ENCODE peak calls at places on chromosomes 1 and 21, in nine cellular contexts. X is K562, D is breast epithelium, P is HL-60, R is stomach, E is esophagus muscularis mucosa, F is suprapubic skin, Q is transverse colon, Z is GM23338. S is an unnamed sample.

GRCh38 chr1:156999596-157000320 is 45.8 kb downstream of the ARHGEF11 start:
- DNase-seq in Q (no peak), D (no peak), X (no peak), R (no peak), Z (no peak), E (no peak), P (no peak), F (no peak), S (no peak)

GRCh38 chr1:214107322-214108096 is 119.7 kb downstream of the PROX1 start:
- DNase-seq in E (no peak), P (no peak), D (no peak), F (no peak), X (no peak), Z (peak), Q (no peak), R (peak), S (peak)

GRCh38 chr1:236103646-236104218 is 38.6 kb upstream of the GPR137B start:
- DNase-seq in Z (peak), X (peak), D (no peak), F (no peak), E (no peak), P (peak), R (peak), Q (peak), S (no peak)

GRCh38 chr21:33658919-33659318 is 16.6 kb downstream of the ITSN1 start:
- DNase-seq in F (no peak), P (no peak), D (no peak), R (no peak), X (no peak), Z (no peak), E (no peak), Q (no peak), S (no peak)

GRCh38 chr1:200139661-200140250 is 112.2 kb downstream of the NR5A2 start:
- DNase-seq in P (peak), Z (peak), Q (no peak), E (no peak), R (no peak), D (no peak), F (no peak), X (peak), S (no peak)

GRCh38 chr1:63787875-63788274 is 14.1 kb downstream of the ROR1 start:
- DNase-seq in D (no peak), Z (no peak), X (no peak), F (no peak), R (peak), E (peak), Q (no peak), P (no peak), S (no peak)

GRCh38 chr1:20375563-20375962 is 84.9 kb downstream of the VWA5B1 start:
- DNase-seq in Z (no peak), P (no peak), Q (no peak), R (no peak), D (no peak), X (no peak), F (no peak), E (no peak), S (no peak)

GRCh38 chr1:174428033-174428432 is 19.7 kb upstream of the GPR52 start:
- DNase-seq in Q (no peak), R (no peak), X (peak), D (no peak), P (no peak), F (no peak), E (no peak), Z (no peak), S (no peak)

GRCh38 chr1:170377011-170377410 is 155.0 kb upstream of the GORAB start:
- DNase-seq in R (no peak), P (no peak), F (no peak), D (no peak), Z (no peak), Q (no peak), X (no peak), E (no peak), S (no peak)

GRCh38 chr1:154272999-154273563 is 652 bp downstream of the HAX1 start:
- DNase-seq in D (no peak), Q (no peak), F (no peak), X (no peak), E (no peak), R (no peak), Z (peak), P (no peak), S (no peak)

GRCh38 chr1:235411489-235412486 is 44.6 kb downstream of the TBCE start:
- DNase-seq in D (no peak), E (no peak), X (peak), F (no peak), R (peak), Z (peak), Q (peak), P (no peak), S (no peak)

GRCh38 chr1:109304221-109304915 is 2.4 kb downstream of the MYBPHL start:
- DNase-seq in Z (no peak), E (no peak), P (no peak), R (no peak), F (no peak), X (no peak), D (no peak), Q (no peak), S (no peak)

GRCh38 chr1:44826375-44827196 is 16.5 kb downstream of the PTCH2 start:
- DNase-seq in P (peak), F (peak), X (peak), R (no peak), D (no peak), Z (no peak), E (no peak), Q (peak), S (peak)

GRCh38 chr1:39943471-39944290 is 11.3 kb upstream of the MFSD2A start:
- DNase-seq in Q (no peak), F (no peak), X (no peak), Z (no peak), P (no peak), D (no peak), E (no peak), R (no peak), S (no peak)

GRCh38 chr1:29851666-29852065 is 615.3 kb downstream of the PTPRU start:
- DNase-seq in D (no peak), R (no peak), E (no peak), P (no peak), Z (no peak), F (no peak), X (no peak), Q (no peak), S (no peak)

GRCh38 chr1:40339420-40340323 is 22.6 kb upstream of the COL9A2 start:
- DNase-seq in Q (no peak), Z (no peak), E (no peak), R (no peak), F (no peak), P (peak), D (no peak), X (peak), S (no peak)

GRCh38 chr1:167666416-167666815 is 36.4 kb downstream of the RCSD1 start:
- DNase-seq in Z (no peak), Q (no peak), F (no peak), D (no peak), P (no peak), E (no peak), R (no peak), X (no peak), S (no peak)

GRCh38 chr1:86155061-86155806 is 1.3 kb downstream of the COL24A1 start:
- DNase-seq in E (no peak), Q (no peak), P (no peak), X (peak), D (no peak), Z (peak), F (peak), R (no peak), S (peak)

GRCh38 chr1:218301217-218301616 is 16.1 kb downstream of the RRP15 start:
- DNase-seq in D (no peak), Z (peak), Q (no peak), P (no peak), R (no peak), E (no peak), X (no peak), F (no peak), S (no peak)

GRCh38 chr1:230176871-230177411 is 109.9 kb downstream of the GALNT2 start:
- DNase-seq in Z (no peak), D (no peak), Q (peak), F (no peak), P (no peak), E (no peak), R (no peak), X (peak), S (no peak)

GRCh38 chr1:223667484-223668182 is 2.1 kb upstream of the CAPN8 start:
- DNase-seq in D (no peak), F (no peak), X (no peak), P (no peak), Q (no peak), Z (no peak), E (no peak), R (no peak), S (no peak)

GRCh38 chr1:74652711-74653131 is 20.9 kb downstream of the ERICH3 start:
- DNase-seq in D (peak), X (no peak), P (no peak), Q (no peak), E (no peak), R (no peak), Z (peak), F (no peak), S (peak)

GRCh38 chr21:32410916-32411315 is 1.6 kb upstream of the EVA1C start:
- DNase-seq in D (no peak), F (peak), Z (no peak), X (no peak), R (peak), Q (no peak), E (no peak), P (no peak), S (no peak)

GRCh38 chr1:56814205-56814604 is 5.0 kb downstream of the FYB2 start:
- DNase-seq in X (no peak), Q (no peak), F (no peak), R (no peak), P (no peak), D (no peak), E (no peak), Z (no peak), S (no peak)

GRCh38 chr21:43845386-43845785 is 19.6 kb upstream of the AGPAT3 start:
- DNase-seq in Q (no peak), X (no peak), P (no peak), F (no peak), R (no peak), E (no peak), Z (no peak), D (no peak), S (no peak)

GRCh38 chr1:33898933-33899332 is 35.1 kb downstream of the HMGB4 start:
- DNase-seq in D (no peak), P (no peak), F (no peak), X (no peak), R (no peak), Z (no peak), Q (no peak), E (no peak), S (peak)

GRCh38 chr1:234540404-234540762 is 61.4 kb upstream of the TARBP1 start:
- DNase-seq in E (no peak), Q (no peak), P (no peak), Z (no peak), F (peak), D (no peak), X (no peak), R (no peak), S (no peak)

GRCh38 chr1:219753901-219754300 is 141.0 kb upstream of the ZC3H11B start:
- DNase-seq in X (no peak), Z (no peak), R (no peak), P (no peak), E (no peak), Q (no peak), D (no peak), F (no peak), S (no peak)
- H3K27ac ChIP-seq in X (no peak), Z (no peak), R (no peak), P (no peak), E (no peak), Q (no peak), D (no peak), F (no peak), S (no peak)

GRCh38 chr1:162985816-162986215 is 83.3 kb upstream of the RGS4 start:
- DNase-seq in R (no peak), Q (no peak), F (no peak), X (no peak), Z (no peak), D (no peak), P (no peak), E (no peak), S (no peak)
- TF ChIP-seq POLR2AphosphoS5 in R (no peak), Q (no peak), F (no peak), X (no peak), Z (no peak), D (no peak), P (no peak), E (no peak), S (no peak)

DNA sequence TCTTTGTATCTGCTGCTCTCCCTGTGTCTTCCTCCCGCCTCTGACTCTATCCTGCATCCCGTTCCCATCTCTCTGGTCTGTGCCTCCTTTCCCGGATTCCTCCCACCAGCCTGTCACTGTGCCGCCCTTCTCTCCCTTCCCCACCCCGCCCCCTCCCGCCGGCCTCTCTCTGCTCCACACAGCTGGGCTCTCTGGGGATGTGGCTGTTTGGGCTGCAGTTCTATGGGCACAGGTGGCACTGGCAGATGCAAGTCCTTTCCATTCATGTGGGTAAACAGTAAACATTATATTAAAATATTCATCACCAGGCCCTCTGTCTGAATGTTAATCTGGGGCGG is 249.4 kb downstream of the TNR start:
- DNase-seq in E (no peak), P (no peak), Z (peak), Q (no peak), D (no peak), F (no peak), X (no peak), R (no peak), S (no peak)
- H3K27ac ChIP-seq in E (no peak), P (no peak), Z (no peak), Q (no peak), D (no peak), F (no peak), X (no peak), R (no peak), S (no peak)

GRCh38 chr1:96253281-96254035 is 468.1 kb upstream of the PTBP2 start:
- DNase-seq in E (no peak), X (no peak), Q (no peak), D (no peak), R (no peak), F (no peak), P (no peak), Z (no peak), S (no peak)
- TF ChIP-seq POLR2AphosphoS5 in E (no peak), X (no peak), Q (no peak), D (no peak), R (no peak), F (no peak), P (no peak), Z (no peak), S (no peak)

GRCh38 chr1:1433804-1434130 is 1.7 kb upstream of the VWA1 start:
- DNase-seq in X (peak), D (peak), Q (no peak), P (no peak), F (no peak), Z (no peak), R (peak), E (no peak), S (no peak)

GRCh38 chr1:1434131-1434811 is 1.2 kb upstream of the VWA1 start:
- DNase-seq in Q (peak), P (peak), E (no peak), D (peak), Z (peak), X (no peak), R (peak), F (no peak), S (peak)

GRCh38 chr1:1435911-1436633 is 582 bp downstream of the VWA1 start:
- DNase-seq in Z (no peak), F (no peak), Q (no peak), X (no peak), P (no peak), E (no peak), R (no peak), D (no peak), S (peak)

GRCh38 chr1:1435094-1435903 is at the start of gene VWA1:
- DNase-seq in E (no peak), Z (peak), F (no peak), D (peak), P (peak), Q (peak), R (peak), X (peak), S (peak)

GRCh38 chr1:1434812-1435093 is 737 bp upstream of the VWA1 start:
- DNase-seq in R (no peak), E (no peak), X (no peak), P (no peak), D (no peak), F (no peak), Z (no peak), Q (no peak), S (no peak)
- H3K27ac ChIP-seq in R (peak), E (peak), X (no peak), P (no peak), D (peak), F (peak), Z (peak), Q (peak), S (peak)